ENCODE peak calls at places on chromosomes 12 and 14, in seven cellular contexts. A is EH; X is NAMALWA; K is central memory CD4-positive, alpha-beta T cell; J is amniotic stem cell; F is PC-3; I is tibial nerve. V is an unnamed sample.

GRCh38 chr14:68520637-68521556 is 272.0 kb downstream of the ZFP36L1 start:
- DNase-seq in A (no peak), X (no peak), K (no peak), J (no peak), F (peak), I (no peak), V (no peak)

GRCh38 chr12:66851134-66851533 is 172.3 kb upstream of the GRIP1 start:
- DNase-seq in A (no peak), X (peak), K (no peak), J (no peak), F (no peak), I (no peak), V (no peak)

GRCh38 chr14:60707858-60708257 is 16.3 kb downstream of the SIX4 start:
- DNase-seq in A (no peak), X (no peak), K (no peak), J (no peak), F (no peak), I (no peak), V (no peak)

GRCh38 chr14:87142568-87143211 is 850.3 kb downstream of the GALC start:
- DNase-seq in A (no peak), X (no peak), K (no peak), J (no peak), F (no peak), I (no peak), V (no peak)

GRCh38 chr12:47900480-47901129 is 4.2 kb downstream of the VDR start:
- DNase-seq in A (no peak), X (peak), K (peak), J (no peak), F (peak), I (no peak), V (peak)

GRCh38 chr12:6792522-6793201 is 3.3 kb downstream of the CD4 start:
- DNase-seq in A (peak), X (no peak), K (peak), J (no peak), F (no peak), I (no peak), V (peak)

GRCh38 chr12:1640630-1641234 is 11.7 kb downstream of the WNT5B start:
- DNase-seq in A (no peak), X (no peak), K (no peak), J (no peak), F (no peak), I (no peak), V (no peak)

GRCh38 chr12:47378907-47379306 is 299.1 kb upstream of the AMIGO2 start:
- DNase-seq in A (peak), X (no peak), K (no peak), J (no peak), F (peak), I (no peak), V (no peak)

V was measured in naive B cell.